ENCODE peak calls at places on chromosomes 5 and 9, in seven cellular contexts. W, V, J, P, K, H and I are unnamed samples.

GRCh38 chr5:124839371-124839998 is 93.0 kb upstream of the ZNF608 start:
- DNase-seq in P (no peak), V (no peak), W (no peak), H (no peak), J (no peak), K (no peak), I (no peak)

GRCh38 chr5:50968296-50969206 is 302.1 kb downstream of the PARP8 start:
- DNase-seq in K (no peak), W (no peak), V (no peak), H (no peak), J (no peak), P (no peak), I (peak)

GRCh38 chr5:132830436-132831094 is at the start of gene SHROOM1:
- DNase-seq in J (peak), W (no peak), V (peak), K (no peak), H (peak), P (no peak), I (peak)

GRCh38 chr9:107361816-107362215 is 78.7 kb downstream of the RAD23B start:
- DNase-seq in V (no peak), J (no peak), W (no peak), K (no peak), P (no peak), H (no peak), I (no peak)

GRCh38 chr5:140259509-140259908 is 43.4 kb downstream of the PFDN1 start:
- DNase-seq in W (no peak), P (no peak), K (no peak), V (no peak), H (no peak), J (no peak), I (peak)

GRCh38 chr9:129415031-129415953 is 205.6 kb downstream of the C9orf50 start:
- DNase-seq in P (no peak), W (no peak), V (no peak), J (no peak), H (no peak), K (no peak), I (no peak)

GRCh38 chr5:79297661-79298060 is 61.7 kb downstream of the JMY start:
- DNase-seq in J (no peak), V (no peak), P (no peak), W (no peak), H (no peak), K (no peak), I (no peak)

GRCh38 chr9:94821098-94821930 is 94.8 kb downstream of the AOPEP start:
- DNase-seq in W (no peak), P (no peak), J (no peak), V (no peak), H (no peak), K (no peak), I (no peak)

GRCh38 chr9:93137362-93137761 is 3.3 kb upstream of the NINJ1 start:
- DNase-seq in V (no peak), W (no peak), K (no peak), H (no peak), J (no peak), P (no peak), I (no peak)

GRCh38 chr5:178240341-178240741 is 7.7 kb upstream of the PHYKPL start:
- DNase-seq in J (no peak), V (no peak), P (no peak), W (no peak), H (no peak), K (no peak), I (no peak)

GRCh38 chr5:76604838-76605237 is 18.4 kb downstream of the F2RL2 start:
- DNase-seq in J (no peak), P (no peak), W (no peak), K (no peak), V (no peak), H (no peak), I (no peak)

GRCh38 chr5:27328480-27328879 is 290.1 kb upstream of the CDH9 start:
- DNase-seq in H (no peak), V (no peak), K (no peak), J (no peak), P (no peak), W (no peak), I (no peak)

GRCh38 chr5:77211013-77211690 is 672 bp downstream of the PDE8B start:
- DNase-seq in P (no peak), W (no peak), J (no peak), H (no peak), V (peak), K (no peak), I (no peak)

GRCh38 chr9:125466356-125466855 is 204.8 kb downstream of the GAPVD1 start:
- DNase-seq in J (no peak), V (no peak), W (no peak), K (no peak), P (no peak), H (no peak), I (no peak)

GRCh38 chr5:8233479-8233878 is 364.5 kb downstream of the MTRR start:
- DNase-seq in V (no peak), K (no peak), H (no peak), P (no peak), J (no peak), W (no peak), I (no peak)

GRCh38 chr9:89080193-89080592 is 88.9 kb downstream of the S1PR3 start:
- DNase-seq in H (no peak), J (peak), V (no peak), P (no peak), W (no peak), K (no peak), I (no peak)

GRCh38 chr5:157076558-157076957 is 17.6 kb upstream of the HAVCR1 start:
- DNase-seq in V (no peak), K (no peak), J (peak), H (no peak), P (no peak), W (no peak), I (no peak)

GRCh38 chr5:102946971-102947370 is 173.0 kb downstream of the GIN1 start:
- DNase-seq in K (no peak), P (no peak), H (no peak), J (no peak), W (no peak), V (no peak), I (no peak)

GRCh38 chr5:80809451-80809850 is 150.7 kb upstream of the RASGRF2 start:
- DNase-seq in K (no peak), P (no peak), H (no peak), W (no peak), V (no peak), J (no peak), I (no peak)

GRCh38 chr9:83544002-83544698 is 5.9 kb upstream of the FRMD3 start:
- DNase-seq in K (no peak), V (peak), H (peak), J (peak), P (no peak), W (no peak), I (peak)